ENCODE peak calls at places on chromosomes 5 and 9, in six cellular contexts. One of them, this sample, is unnamed. For H3K4me1, the result is how much of the 10 kb centered on the place peaks cover.

GRCh38 chr5:108749130-108749861 is 1.6 kb downstream of the FER start:
- DNase-seq in HCT116: no peak
- DNase-seq in K562: peak
- DNase-seq in GM12878: no peak
- DNase-seq in SK-N-SH: peak
- DNase-seq in HepG2: no peak
- DNase-seq in this sample: no peak

GRCh38 chr9:137042751-137043727 is 2.9 kb downstream of the NPDC1 start:
- DNase-seq in HCT116: no peak
- DNase-seq in K562: peak
- DNase-seq in GM12878: no peak
- DNase-seq in SK-N-SH: no peak
- DNase-seq in HepG2: no peak
- DNase-seq in this sample: no peak

GRCh38 chr5:103424453-103425205 is 138.0 kb downstream of the NUDT12 start:
- DNase-seq in HCT116: no peak
- DNase-seq in K562: no peak
- DNase-seq in GM12878: no peak
- DNase-seq in SK-N-SH: no peak
- DNase-seq in HepG2: no peak
- DNase-seq in this sample: no peak

GRCh38 chr5:176535101-176535654 is 2.0 kb downstream of the RNF44 start:
- DNase-seq in HCT116: no peak
- DNase-seq in K562: no peak
- DNase-seq in GM12878: peak
- DNase-seq in SK-N-SH: no peak
- DNase-seq in HepG2: no peak
- DNase-seq in this sample: no peak

GRCh38 chr5:73373814-73374510 is 74.6 kb downstream of the FOXD1 start:
- DNase-seq in HCT116: no peak
- DNase-seq in K562: no peak
- DNase-seq in GM12878: no peak
- DNase-seq in SK-N-SH: no peak
- DNase-seq in HepG2: no peak
- DNase-seq in this sample: no peak

GRCh38 chr5:122924203-122924602 is 78.8 kb downstream of the SNX24 start:
- DNase-seq in HCT116: no peak
- DNase-seq in K562: no peak
- DNase-seq in GM12878: no peak
- DNase-seq in SK-N-SH: no peak
- DNase-seq in HepG2: no peak
- DNase-seq in this sample: no peak

GRCh38 chr5:78537821-78538220 is 110.8 kb downstream of the LHFPL2 start:
- DNase-seq in HCT116: no peak
- DNase-seq in K562: peak
- DNase-seq in GM12878: no peak
- DNase-seq in SK-N-SH: peak
- DNase-seq in HepG2: peak
- DNase-seq in this sample: no peak

GRCh38 chr9:108477538-108478006 is 378.2 kb downstream of the ACTL7B start:
- DNase-seq in HCT116: no peak
- DNase-seq in K562: no peak
- DNase-seq in GM12878: no peak
- DNase-seq in SK-N-SH: no peak
- DNase-seq in HepG2: peak
- DNase-seq in this sample: peak

GRCh38 chr5:36982146-36982545 is 105.6 kb downstream of the NIPBL start:
- DNase-seq in HCT116: no peak
- DNase-seq in K562: no peak
- DNase-seq in GM12878: no peak
- DNase-seq in SK-N-SH: no peak
- DNase-seq in HepG2: no peak
- DNase-seq in this sample: no peak

GRCh38 chr9:108167136-108167900 is 677.7 kb upstream of the KLF4 start:
- DNase-seq in HCT116: no peak
- DNase-seq in K562: no peak
- DNase-seq in GM12878: no peak
- DNase-seq in SK-N-SH: no peak
- DNase-seq in HepG2: no peak
- DNase-seq in this sample: no peak

GRCh38 chr9:107624216-107624948 is 134.8 kb upstream of the KLF4 start:
- DNase-seq in HCT116: no peak
- DNase-seq in K562: no peak
- DNase-seq in GM12878: no peak
- DNase-seq in SK-N-SH: no peak
- DNase-seq in HepG2: no peak
- DNase-seq in this sample: no peak

GRCh38 chr5:3121813-3122212 is 370.3 kb upstream of the IRX2 start:
- DNase-seq in HCT116: no peak
- DNase-seq in K562: no peak
- DNase-seq in GM12878: no peak
- DNase-seq in SK-N-SH: no peak
- DNase-seq in HepG2: no peak
- DNase-seq in this sample: no peak

GRCh38 chr5:88613051-88613450 is 269.9 kb downstream of the MEF2C start:
- DNase-seq in HCT116: no peak
- DNase-seq in K562: no peak
- DNase-seq in GM12878: no peak
- DNase-seq in SK-N-SH: no peak
- DNase-seq in HepG2: no peak
- DNase-seq in this sample: no peak

GRCh38 chr5:63686938-63687337 is 275.3 kb downstream of the HTR1A start:
- DNase-seq in HCT116: no peak
- DNase-seq in K562: no peak
- DNase-seq in GM12878: no peak
- DNase-seq in SK-N-SH: no peak
- DNase-seq in HepG2: no peak
- DNase-seq in this sample: no peak

GRCh38 chr5:57488308-57488955 is 5.8 kb upstream of the ACTBL2 start:
- DNase-seq in HCT116: no peak
- DNase-seq in K562: no peak
- DNase-seq in GM12878: no peak
- DNase-seq in SK-N-SH: no peak
- DNase-seq in HepG2: no peak
- DNase-seq in this sample: no peak

GRCh38 chr9:111013250-111013649 is 25.0 kb downstream of the LPAR1 start:
- DNase-seq in HCT116: no peak
- DNase-seq in K562: no peak
- DNase-seq in GM12878: no peak
- DNase-seq in SK-N-SH: no peak
- DNase-seq in HepG2: no peak
- DNase-seq in this sample: no peak

GRCh38 chr5:150780180-150780692 is 1.7 kb downstream of the SMIM3 start:
- DNase-seq in HCT116: no peak
- DNase-seq in K562: no peak
- DNase-seq in GM12878: peak
- DNase-seq in SK-N-SH: no peak
- DNase-seq in HepG2: no peak
- DNase-seq in this sample: no peak
- H3K4me1 ChIP-seq in HCT116: half or more
- H3K4me1 ChIP-seq in K562: under half
- H3K4me1 ChIP-seq in GM12878: under half
- H3K4me1 ChIP-seq in SK-N-SH: under half
- H3K4me1 ChIP-seq in HepG2: half or more
- H3K4me1 ChIP-seq in this sample: half or more

GRCh38 chr5:377326-377981 is 55.9 kb downstream of the AHRR start:
- DNase-seq in HCT116: no peak
- DNase-seq in K562: no peak
- DNase-seq in GM12878: no peak
- DNase-seq in SK-N-SH: no peak
- DNase-seq in HepG2: no peak
- DNase-seq in this sample: no peak
- TF ChIP-seq SIN3A in HCT116: no peak
- TF ChIP-seq SIN3A in K562: no peak
- TF ChIP-seq SIN3A in GM12878: no peak
- TF ChIP-seq SIN3A in SK-N-SH: no peak
- TF ChIP-seq SIN3A in HepG2: no peak
- TF ChIP-seq SIN3A in this sample: no peak

GRCh38 chr9:78239506-78239905 is 3.6 kb downstream of the CEP78 start:
- DNase-seq in HCT116: no peak
- DNase-seq in K562: no peak
- DNase-seq in GM12878: no peak
- DNase-seq in SK-N-SH: no peak
- DNase-seq in HepG2: peak
- DNase-seq in this sample: no peak
- TF ChIP-seq CTCF in HCT116: no peak
- TF ChIP-seq CTCF in K562: no peak
- TF ChIP-seq CTCF in GM12878: peak
- TF ChIP-seq CTCF in SK-N-SH: no peak
- TF ChIP-seq CTCF in HepG2: peak
- TF ChIP-seq CTCF in this sample: peak

DNA sequence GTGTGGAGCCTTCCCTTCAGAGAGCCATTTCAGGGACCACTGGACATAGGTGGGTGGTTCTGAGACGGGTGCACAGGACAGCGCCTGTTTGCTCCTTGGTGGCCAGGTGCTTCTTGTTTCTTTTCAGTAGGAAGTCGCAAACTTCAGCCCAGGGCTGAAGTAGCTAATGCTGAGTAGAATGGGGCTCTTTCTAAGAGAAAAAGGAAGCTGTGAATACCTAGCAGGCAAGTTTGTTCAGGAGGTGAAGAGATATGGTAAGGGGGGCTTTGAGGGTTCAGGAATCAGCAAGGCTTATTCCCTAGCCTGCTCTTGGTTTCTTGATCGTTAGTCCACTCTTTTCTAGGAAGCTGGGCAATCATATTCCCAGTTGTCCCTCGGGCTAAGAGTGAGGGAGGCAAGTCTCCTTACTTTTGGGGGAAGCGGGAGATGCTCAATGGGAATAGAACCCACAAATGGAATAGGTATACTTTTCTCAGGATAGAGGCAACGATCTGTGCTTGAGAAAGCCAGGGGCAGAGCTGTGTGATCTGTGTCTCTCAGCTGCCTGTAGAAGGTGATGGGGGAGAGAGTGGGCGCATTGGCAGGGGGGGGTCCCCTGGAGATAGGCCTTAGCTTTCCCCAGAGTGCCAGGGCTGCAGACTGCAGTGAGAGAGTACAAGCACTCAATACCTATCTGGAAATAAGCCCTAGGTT is 1.9 kb upstream of the PURA start:
- DNase-seq in HCT116: no peak
- DNase-seq in K562: no peak
- DNase-seq in GM12878: no peak
- DNase-seq in SK-N-SH: no peak
- DNase-seq in HepG2: no peak
- DNase-seq in this sample: no peak
- H3K4me1 ChIP-seq in HCT116: under half
- H3K4me1 ChIP-seq in K562: under half
- H3K4me1 ChIP-seq in GM12878: under half
- H3K4me1 ChIP-seq in SK-N-SH: under half
- H3K4me1 ChIP-seq in HepG2: half or more
- H3K4me1 ChIP-seq in this sample: under half

GRCh38 chr9:83574482-83574881 is 36.3 kb upstream of the FRMD3 start:
- DNase-seq in HCT116: no peak
- DNase-seq in K562: no peak
- DNase-seq in GM12878: no peak
- DNase-seq in SK-N-SH: no peak
- DNase-seq in HepG2: no peak
- DNase-seq in this sample: no peak

GRCh38 chr9:83570359-83570758 is 32.2 kb upstream of the FRMD3 start:
- DNase-seq in HCT116: no peak
- DNase-seq in K562: no peak
- DNase-seq in GM12878: no peak
- DNase-seq in SK-N-SH: no peak
- DNase-seq in HepG2: no peak
- DNase-seq in this sample: no peak

GRCh38 chr9:83569326-83569725 is 31.1 kb upstream of the FRMD3 start:
- DNase-seq in HCT116: no peak
- DNase-seq in K562: no peak
- DNase-seq in GM12878: no peak
- DNase-seq in SK-N-SH: no peak
- DNase-seq in HepG2: no peak
- DNase-seq in this sample: no peak

GRCh38 chr9:83572524-83572923 is 34.3 kb upstream of the FRMD3 start:
- DNase-seq in HCT116: no peak
- DNase-seq in K562: no peak
- DNase-seq in GM12878: no peak
- DNase-seq in SK-N-SH: no peak
- DNase-seq in HepG2: no peak
- DNase-seq in this sample: no peak
- TF ChIP-seq SIN3A in HCT116: no peak
- TF ChIP-seq SIN3A in K562: no peak
- TF ChIP-seq SIN3A in GM12878: no peak
- TF ChIP-seq SIN3A in SK-N-SH: no peak
- TF ChIP-seq SIN3A in HepG2: no peak
- TF ChIP-seq SIN3A in this sample: no peak